ENCODE peak calls at places on chromosomes 3 and 15, in six cellular contexts. One of them, this sample, is unnamed.

GRCh38 chr3:24687646-24688045 is 193.0 kb upstream of the THRB start:
- ATAC-seq in aorta: peak; percentile 47
- ATAC-seq in A549: no peak
- ATAC-seq in heart left ventricle: no peak
- ATAC-seq in lung: no peak
- ATAC-seq in upper lobe of right lung: no peak
- ATAC-seq in this sample: no peak

GRCh38 chr15:50186752-50187151 is 4.8 kb downstream of the SLC27A2 start:
- ATAC-seq in aorta: no peak
- ATAC-seq in A549: no peak
- ATAC-seq in heart left ventricle: no peak
- ATAC-seq in lung: no peak
- ATAC-seq in upper lobe of right lung: no peak
- ATAC-seq in this sample: no peak

GRCh38 chr3:30475038-30475808 is 131.2 kb upstream of the TGFBR2 start:
- ATAC-seq in aorta: no peak
- ATAC-seq in A549: no peak
- ATAC-seq in heart left ventricle: no peak
- ATAC-seq in lung: no peak
- ATAC-seq in upper lobe of right lung: no peak
- ATAC-seq in this sample: no peak

GRCh38 chr3:32934150-32934742 is 17.2 kb upstream of the CCR4 start:
- ATAC-seq in aorta: no peak
- ATAC-seq in A549: peak; percentile 67
- ATAC-seq in heart left ventricle: no peak
- ATAC-seq in lung: no peak
- ATAC-seq in upper lobe of right lung: peak; percentile 50
- ATAC-seq in this sample: no peak

GRCh38 chr3:165185707-165186327 is 10.4 kb downstream of the SLITRK3 start:
- ATAC-seq in aorta: peak; percentile 84
- ATAC-seq in A549: peak; percentile 98
- ATAC-seq in heart left ventricle: peak; percentile 80
- ATAC-seq in lung: no peak
- ATAC-seq in upper lobe of right lung: peak; percentile 94
- ATAC-seq in this sample: peak; percentile 81

GRCh38 chr3:168220609-168221008 is 124.9 kb upstream of the GOLIM4 start:
- ATAC-seq in aorta: no peak
- ATAC-seq in A549: no peak
- ATAC-seq in heart left ventricle: no peak
- ATAC-seq in lung: no peak
- ATAC-seq in upper lobe of right lung: no peak
- ATAC-seq in this sample: no peak

GRCh38 chr15:72155021-72155621 is 36.9 kb downstream of the SENP8 start:
- ATAC-seq in aorta: peak; percentile 72
- ATAC-seq in A549: peak; percentile 67
- ATAC-seq in heart left ventricle: peak; percentile 83
- ATAC-seq in lung: peak; percentile 63
- ATAC-seq in upper lobe of right lung: peak; percentile 86
- ATAC-seq in this sample: peak; percentile 79

GRCh38 chr3:22013641-22014040 is 262.6 kb upstream of the ZNF385D start:
- ATAC-seq in aorta: no peak
- ATAC-seq in A549: no peak
- ATAC-seq in heart left ventricle: no peak
- ATAC-seq in lung: no peak
- ATAC-seq in upper lobe of right lung: no peak
- ATAC-seq in this sample: no peak

GRCh38 chr15:33068007-33068441 is 126.5 kb downstream of the FMN1 start:
- ATAC-seq in aorta: peak; percentile 58
- ATAC-seq in A549: peak; percentile 88
- ATAC-seq in heart left ventricle: peak; percentile 81
- ATAC-seq in lung: peak; percentile 84
- ATAC-seq in upper lobe of right lung: peak; percentile 89
- ATAC-seq in this sample: peak; percentile 74

GRCh38 chr3:11134794-11135193 is 19.5 kb upstream of the HRH1 start:
- ATAC-seq in aorta: no peak
- ATAC-seq in A549: no peak
- ATAC-seq in heart left ventricle: no peak
- ATAC-seq in lung: no peak
- ATAC-seq in upper lobe of right lung: no peak
- ATAC-seq in this sample: peak; percentile 26

GRCh38 chr3:141379250-141379872 is 11.1 kb downstream of the ZBTB38 start:
- ATAC-seq in aorta: no peak
- ATAC-seq in A549: no peak
- ATAC-seq in heart left ventricle: peak; percentile 15
- ATAC-seq in lung: no peak
- ATAC-seq in upper lobe of right lung: peak; percentile 31
- ATAC-seq in this sample: no peak

GRCh38 chr15:41930221-41930866 is 36.5 kb upstream of the SPTBN5 start:
- ATAC-seq in aorta: peak; percentile 86
- ATAC-seq in A549: peak; percentile 77
- ATAC-seq in heart left ventricle: peak; percentile 76
- ATAC-seq in lung: no peak
- ATAC-seq in upper lobe of right lung: peak; percentile 61
- ATAC-seq in this sample: peak; percentile 77

GRCh38 chr3:149247929-149248691 is 26.5 kb upstream of the CP start:
- ATAC-seq in aorta: no peak
- ATAC-seq in A549: peak; percentile 58
- ATAC-seq in heart left ventricle: no peak
- ATAC-seq in lung: no peak
- ATAC-seq in upper lobe of right lung: no peak
- ATAC-seq in this sample: no peak

GRCh38 chr3:133851266-133851906 is 44.3 kb downstream of the RAB6B start:
- ATAC-seq in aorta: no peak
- ATAC-seq in A549: no peak
- ATAC-seq in heart left ventricle: no peak
- ATAC-seq in lung: no peak
- ATAC-seq in upper lobe of right lung: no peak
- ATAC-seq in this sample: no peak

GRCh38 chr3:187987919-187988318 is 166.0 kb upstream of the LPP start:
- ATAC-seq in aorta: no peak
- ATAC-seq in A549: no peak
- ATAC-seq in heart left ventricle: no peak
- ATAC-seq in lung: no peak
- ATAC-seq in upper lobe of right lung: peak; percentile 33
- ATAC-seq in this sample: no peak

GRCh38 chr3:184134746-184135148 is 411 bp upstream of the EIF2B5 start:
- ATAC-seq in aorta: peak; percentile 19
- ATAC-seq in A549: peak; percentile 46
- ATAC-seq in heart left ventricle: peak; percentile 21
- ATAC-seq in lung: no peak
- ATAC-seq in upper lobe of right lung: no peak
- ATAC-seq in this sample: no peak

GRCh38 chr3:14377044-14377837 is 25.2 kb upstream of the SLC6A6 start:
- ATAC-seq in aorta: no peak
- ATAC-seq in A549: no peak
- ATAC-seq in heart left ventricle: no peak
- ATAC-seq in lung: no peak
- ATAC-seq in upper lobe of right lung: no peak
- ATAC-seq in this sample: no peak
- H3K9me3 ChIP-seq in aorta: no peaks in the 10 kb centered on the region
- H3K9me3 ChIP-seq in A549: no peaks in the 10 kb centered on the region
- H3K9me3 ChIP-seq in heart left ventricle: no peaks in the 10 kb centered on the region
- H3K9me3 ChIP-seq in lung: no peaks in the 10 kb centered on the region
- H3K9me3 ChIP-seq in upper lobe of right lung: no peaks in the 10 kb centered on the region
- H3K9me3 ChIP-seq in this sample: no peaks in the 10 kb centered on the region

GRCh38 chr3:72174890-72175289 is 389.9 kb upstream of the PROK2 start:
- ATAC-seq in aorta: no peak
- ATAC-seq in A549: no peak
- ATAC-seq in heart left ventricle: no peak
- ATAC-seq in lung: no peak
- ATAC-seq in upper lobe of right lung: no peak
- ATAC-seq in this sample: no peak
- H3K4me1 ChIP-seq in aorta: peaks cover 19% of the 10 kb centered on the region
- H3K4me1 ChIP-seq in A549: no peaks in the 10 kb centered on the region
- H3K4me1 ChIP-seq in heart left ventricle: peaks cover 22% of the 10 kb centered on the region
- H3K4me1 ChIP-seq in lung: no peaks in the 10 kb centered on the region
- H3K4me1 ChIP-seq in upper lobe of right lung: peaks cover 21% of the 10 kb centered on the region
- H3K4me1 ChIP-seq in this sample: no peaks in the 10 kb centered on the region

GRCh38 chr3:186923241-186923640 is 7.1 kb upstream of the ST6GAL1 start:
- ATAC-seq in aorta: no peak
- ATAC-seq in A549: no peak
- ATAC-seq in heart left ventricle: no peak
- ATAC-seq in lung: no peak
- ATAC-seq in upper lobe of right lung: no peak
- ATAC-seq in this sample: no peak

GRCh38 chr3:186920301-186920700 is 10.0 kb upstream of the ST6GAL1 start:
- ATAC-seq in aorta: no peak
- ATAC-seq in A549: no peak
- ATAC-seq in heart left ventricle: no peak
- ATAC-seq in lung: no peak
- ATAC-seq in upper lobe of right lung: no peak
- ATAC-seq in this sample: no peak

GRCh38 chr3:186922790-186923189 is 7.5 kb upstream of the ST6GAL1 start:
- ATAC-seq in aorta: no peak
- ATAC-seq in A549: no peak
- ATAC-seq in heart left ventricle: no peak
- ATAC-seq in lung: no peak
- ATAC-seq in upper lobe of right lung: no peak
- ATAC-seq in this sample: no peak

GRCh38 chr3:186921578-186921977 is 8.7 kb upstream of the ST6GAL1 start:
- ATAC-seq in aorta: no peak
- ATAC-seq in A549: no peak
- ATAC-seq in heart left ventricle: no peak
- ATAC-seq in lung: no peak
- ATAC-seq in upper lobe of right lung: no peak
- ATAC-seq in this sample: no peak

GRCh38 chr3:186922224-186922623 is 8.1 kb upstream of the ST6GAL1 start:
- ATAC-seq in aorta: no peak
- ATAC-seq in A549: no peak
- ATAC-seq in heart left ventricle: no peak
- ATAC-seq in lung: no peak
- ATAC-seq in upper lobe of right lung: no peak
- ATAC-seq in this sample: no peak
- H3K27ac ChIP-seq in aorta: no peak overlapping the region
- H3K27ac ChIP-seq in A549: no peak overlapping the region
- H3K27ac ChIP-seq in heart left ventricle: no peak overlapping the region
- H3K27ac ChIP-seq in lung: no peak overlapping the region
- H3K27ac ChIP-seq in upper lobe of right lung: no peak overlapping the region
- H3K27ac ChIP-seq in this sample: no peak overlapping the region

GRCh38 chr15:59524331-59524731 is 86.3 kb downstream of the FAM81A start:
- ATAC-seq in aorta: no peak
- ATAC-seq in A549: no peak
- ATAC-seq in heart left ventricle: no peak
- ATAC-seq in lung: no peak
- ATAC-seq in upper lobe of right lung: peak; percentile 84
- ATAC-seq in this sample: no peak
- H3K9me3 ChIP-seq in aorta: no peaks in the 10 kb centered on the region
- H3K9me3 ChIP-seq in A549: no peaks in the 10 kb centered on the region
- H3K9me3 ChIP-seq in heart left ventricle: no peaks in the 10 kb centered on the region
- H3K9me3 ChIP-seq in lung: no peaks in the 10 kb centered on the region
- H3K9me3 ChIP-seq in upper lobe of right lung: no peaks in the 10 kb centered on the region
- H3K9me3 ChIP-seq in this sample: no peaks in the 10 kb centered on the region

GRCh38 chr3:112092439-112093179 is 6.4 kb downstream of the C3orf52 start:
- ATAC-seq in aorta: peak; percentile 31
- ATAC-seq in A549: no peak
- ATAC-seq in heart left ventricle: peak; percentile 75
- ATAC-seq in lung: no peak
- ATAC-seq in upper lobe of right lung: no peak
- ATAC-seq in this sample: peak; percentile 35

GRCh38 chr3:112089956-112090898 is 4.0 kb downstream of the C3orf52 start:
- ATAC-seq in aorta: no peak
- ATAC-seq in A549: no peak
- ATAC-seq in heart left ventricle: no peak
- ATAC-seq in lung: no peak
- ATAC-seq in upper lobe of right lung: no peak
- ATAC-seq in this sample: no peak

GRCh38 chr3:112093180-112093522 is 7.0 kb downstream of the C3orf52 start:
- ATAC-seq in aorta: no peak
- ATAC-seq in A549: no peak
- ATAC-seq in heart left ventricle: peak; percentile 12
- ATAC-seq in lung: no peak
- ATAC-seq in upper lobe of right lung: no peak
- ATAC-seq in this sample: peak; percentile 7

GRCh38 chr3:112088944-112089343 is 2.8 kb downstream of the C3orf52 start:
- ATAC-seq in aorta: no peak
- ATAC-seq in A549: no peak
- ATAC-seq in heart left ventricle: no peak
- ATAC-seq in lung: no peak
- ATAC-seq in upper lobe of right lung: no peak
- ATAC-seq in this sample: no peak

DNA sequence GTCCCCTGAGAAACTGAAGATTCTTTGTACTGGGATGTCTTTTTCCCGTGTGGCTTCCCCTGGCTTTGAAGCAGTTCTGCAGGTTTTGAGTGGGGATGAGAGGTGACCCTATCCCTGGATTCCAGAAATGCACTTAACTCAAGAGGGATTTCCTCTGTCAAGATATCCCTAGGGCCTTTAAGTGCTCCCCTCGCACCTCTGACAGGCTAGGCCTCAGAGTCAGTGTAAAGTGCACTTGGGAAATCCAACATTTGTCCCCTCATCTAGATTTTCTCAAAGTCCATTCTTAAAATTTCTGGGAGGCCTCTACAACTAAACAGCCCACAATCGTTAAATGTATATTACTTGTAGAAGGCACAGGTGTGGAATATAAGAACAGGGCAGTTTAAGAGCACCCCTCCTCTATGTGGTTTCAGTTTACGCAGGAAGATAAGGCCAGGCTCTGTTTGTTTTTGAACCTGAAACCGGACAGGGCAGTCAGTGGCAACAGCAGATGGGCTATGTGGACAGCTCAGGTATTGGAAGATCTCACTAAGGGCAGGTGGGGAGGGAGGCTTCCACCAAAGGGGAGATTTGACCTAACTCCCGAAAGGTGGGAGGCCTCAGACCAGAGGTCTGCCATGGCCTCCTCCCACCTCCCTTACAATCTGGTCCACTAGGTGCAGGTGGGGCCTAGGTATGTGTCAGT is 4.9 kb downstream of the C3orf52 start:
- ATAC-seq in aorta: no peak
- ATAC-seq in A549: no peak
- ATAC-seq in heart left ventricle: no peak
- ATAC-seq in lung: no peak
- ATAC-seq in upper lobe of right lung: peak; percentile 10
- ATAC-seq in this sample: no peak
- H3K4me1 ChIP-seq in aorta: peaks cover 8% of the 10 kb centered on the region
- H3K4me1 ChIP-seq in A549: peaks cover 29% of the 10 kb centered on the region
- H3K4me1 ChIP-seq in heart left ventricle: peaks cover 29% of the 10 kb centered on the region
- H3K4me1 ChIP-seq in lung: peaks cover 14% of the 10 kb centered on the region
- H3K4me1 ChIP-seq in upper lobe of right lung: peaks cover 12% of the 10 kb centered on the region
- H3K4me1 ChIP-seq in this sample: no peaks in the 10 kb centered on the region

DNA sequence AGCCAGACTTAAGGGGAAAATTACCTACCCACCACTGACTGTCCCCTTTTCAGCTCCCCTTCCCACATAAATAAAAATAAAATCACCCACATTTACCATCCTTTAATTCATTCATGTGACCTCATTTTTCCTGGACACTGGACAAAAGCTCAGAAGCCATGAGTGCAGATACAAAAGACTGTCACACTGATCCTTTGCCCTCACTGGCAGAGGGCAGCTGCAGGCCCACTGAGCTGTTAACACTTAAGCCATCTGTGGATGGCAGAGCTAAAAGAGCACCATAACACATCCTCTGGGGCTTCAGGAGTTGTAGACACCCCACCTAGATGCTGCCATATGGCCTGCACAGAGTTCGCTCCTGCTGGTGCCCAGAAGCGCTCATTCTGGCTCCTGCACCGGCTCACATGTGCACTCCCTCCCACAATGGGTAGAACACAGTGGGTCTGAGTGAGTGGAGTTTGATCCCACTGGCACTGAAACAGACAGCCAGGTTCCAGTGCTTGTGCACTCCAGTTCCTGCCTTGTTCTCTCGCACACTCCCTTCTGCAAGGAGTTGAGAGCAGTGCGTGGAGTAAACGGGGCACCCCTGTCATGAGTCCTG is 38.8 kb downstream of the EDC3 start:
- ATAC-seq in aorta: no peak
- ATAC-seq in A549: no peak
- ATAC-seq in heart left ventricle: no peak
- ATAC-seq in lung: no peak
- ATAC-seq in upper lobe of right lung: peak; percentile 22
- ATAC-seq in this sample: no peak
- H3K27ac ChIP-seq in aorta: no peak overlapping the region
- H3K27ac ChIP-seq in A549: no peak overlapping the region
- H3K27ac ChIP-seq in heart left ventricle: no peak overlapping the region
- H3K27ac ChIP-seq in lung: no peak overlapping the region
- H3K27ac ChIP-seq in upper lobe of right lung: no peak overlapping the region
- H3K27ac ChIP-seq in this sample: no peak overlapping the region

This sample was measured in gastroesophageal sphincter.